ENCODE peak calls at places on chromosomes 12 and 14, in five cellular contexts. One of them, this sample, is unnamed.

GRCh38 chr14:60648934-60649814 is at the start of gene SIX1:
- DNase-seq in CD4-positive, alpha-beta T cell: no peak
- DNase-seq in fibroblast of villous mesenchyme: peak; percentile 84
- DNase-seq in dorsolateral prefrontal cortex: no peak
- DNase-seq in astrocyte of the spinal cord: peak; percentile 95
- DNase-seq in this sample: peak; percentile 90

GRCh38 chr14:30194769-30195168 is 267.1 kb upstream of the PRKD1 start:
- DNase-seq in astrocyte of the spinal cord: peak; percentile 93
- DNase-seq in CD4-positive, alpha-beta T cell: no peak
- DNase-seq in dorsolateral prefrontal cortex: no peak
- DNase-seq in fibroblast of villous mesenchyme: peak; percentile 80
- DNase-seq in this sample: no peak

GRCh38 chr12:73769337-73769736 is 768.3 kb upstream of the ATXN7L3B start:
- DNase-seq in astrocyte of the spinal cord: no peak
- DNase-seq in CD4-positive, alpha-beta T cell: no peak
- DNase-seq in fibroblast of villous mesenchyme: no peak
- DNase-seq in dorsolateral prefrontal cortex: no peak
- DNase-seq in this sample: no peak

GRCh38 chr12:106188249-106188648 is 49.5 kb upstream of the NUAK1 start:
- DNase-seq in CD4-positive, alpha-beta T cell: no peak
- DNase-seq in astrocyte of the spinal cord: no peak
- DNase-seq in dorsolateral prefrontal cortex: no peak
- DNase-seq in fibroblast of villous mesenchyme: no peak
- DNase-seq in this sample: no peak

GRCh38 chr12:42143401-42144173 is 1.1 kb downstream of the GXYLT1 start:
- DNase-seq in CD4-positive, alpha-beta T cell: no peak
- DNase-seq in dorsolateral prefrontal cortex: no peak
- DNase-seq in fibroblast of villous mesenchyme: no peak
- DNase-seq in astrocyte of the spinal cord: peak; percentile 47
- DNase-seq in this sample: peak; percentile 10

GRCh38 chr12:89259831-89260230 is 92.5 kb downstream of the DUSP6 start:
- DNase-seq in dorsolateral prefrontal cortex: no peak
- DNase-seq in CD4-positive, alpha-beta T cell: no peak
- DNase-seq in astrocyte of the spinal cord: no peak
- DNase-seq in fibroblast of villous mesenchyme: no peak
- DNase-seq in this sample: no peak

GRCh38 chr14:95068521-95068920 is 88.8 kb downstream of the DICER1 start:
- DNase-seq in astrocyte of the spinal cord: no peak
- DNase-seq in fibroblast of villous mesenchyme: no peak
- DNase-seq in CD4-positive, alpha-beta T cell: no peak
- DNase-seq in dorsolateral prefrontal cortex: no peak
- DNase-seq in this sample: no peak

GRCh38 chr12:22733756-22734155 is 108.8 kb downstream of the ETNK1 start:
- DNase-seq in dorsolateral prefrontal cortex: no peak
- DNase-seq in fibroblast of villous mesenchyme: no peak
- DNase-seq in CD4-positive, alpha-beta T cell: no peak
- DNase-seq in astrocyte of the spinal cord: no peak
- DNase-seq in this sample: no peak

GRCh38 chr14:71467419-71467818 is 464.8 kb upstream of the RGS6 start:
- DNase-seq in dorsolateral prefrontal cortex: no peak
- DNase-seq in fibroblast of villous mesenchyme: no peak
- DNase-seq in CD4-positive, alpha-beta T cell: no peak
- DNase-seq in astrocyte of the spinal cord: no peak
- DNase-seq in this sample: no peak

GRCh38 chr12:56602239-56602638 is 27.9 kb downstream of the BAZ2A start:
- DNase-seq in CD4-positive, alpha-beta T cell: no peak
- DNase-seq in dorsolateral prefrontal cortex: no peak
- DNase-seq in astrocyte of the spinal cord: no peak
- DNase-seq in fibroblast of villous mesenchyme: no peak
- DNase-seq in this sample: no peak

GRCh38 chr12:58443273-58443980 is 476.9 kb downstream of the LRIG3 start:
- DNase-seq in dorsolateral prefrontal cortex: no peak
- DNase-seq in CD4-positive, alpha-beta T cell: no peak
- DNase-seq in fibroblast of villous mesenchyme: peak; percentile 68
- DNase-seq in astrocyte of the spinal cord: no peak
- DNase-seq in this sample: no peak

GRCh38 chr12:7344831-7345230 is 41.0 kb downstream of the ACSM4 start:
- DNase-seq in fibroblast of villous mesenchyme: no peak
- DNase-seq in CD4-positive, alpha-beta T cell: no peak
- DNase-seq in dorsolateral prefrontal cortex: no peak
- DNase-seq in astrocyte of the spinal cord: no peak
- DNase-seq in this sample: no peak

GRCh38 chr12:68932701-68933563 is at the start of gene CPM:
- DNase-seq in CD4-positive, alpha-beta T cell: peak; percentile 56
- DNase-seq in fibroblast of villous mesenchyme: peak; percentile 38
- DNase-seq in astrocyte of the spinal cord: no peak
- DNase-seq in dorsolateral prefrontal cortex: peak; percentile 75
- DNase-seq in this sample: peak; percentile 75

GRCh38 chr12:66620026-66620425 is 58.9 kb downstream of the GRIP1 start:
- DNase-seq in CD4-positive, alpha-beta T cell: no peak
- DNase-seq in astrocyte of the spinal cord: no peak
- DNase-seq in fibroblast of villous mesenchyme: no peak
- DNase-seq in dorsolateral prefrontal cortex: no peak
- DNase-seq in this sample: no peak

GRCh38 chr12:98970950-98971349 is 325.9 kb downstream of the APAF1 start:
- DNase-seq in CD4-positive, alpha-beta T cell: no peak
- DNase-seq in astrocyte of the spinal cord: no peak
- DNase-seq in dorsolateral prefrontal cortex: no peak
- DNase-seq in fibroblast of villous mesenchyme: no peak
- DNase-seq in this sample: no peak

GRCh38 chr12:122021822-122022392 is at the start of gene BCL7A:
- DNase-seq in dorsolateral prefrontal cortex: peak; percentile 72
- DNase-seq in CD4-positive, alpha-beta T cell: peak; percentile 41
- DNase-seq in fibroblast of villous mesenchyme: peak; percentile 71
- DNase-seq in astrocyte of the spinal cord: peak; percentile 72
- DNase-seq in this sample: peak; percentile 65

GRCh38 chr12:88472775-88473174 is 107.5 kb downstream of the KITLG start:
- DNase-seq in dorsolateral prefrontal cortex: no peak
- DNase-seq in astrocyte of the spinal cord: peak; percentile 62
- DNase-seq in fibroblast of villous mesenchyme: no peak
- DNase-seq in CD4-positive, alpha-beta T cell: no peak
- DNase-seq in this sample: no peak

GRCh38 chr12:120618954-120619615 is 21.3 kb upstream of the CABP1 start:
- DNase-seq in astrocyte of the spinal cord: no peak
- DNase-seq in fibroblast of villous mesenchyme: no peak
- DNase-seq in dorsolateral prefrontal cortex: peak; percentile 19
- DNase-seq in CD4-positive, alpha-beta T cell: no peak
- DNase-seq in this sample: no peak

GRCh38 chr14:74257078-74257987 is 18.1 kb downstream of the VSX2 start:
- DNase-seq in fibroblast of villous mesenchyme: peak; percentile 19
- DNase-seq in astrocyte of the spinal cord: no peak
- DNase-seq in dorsolateral prefrontal cortex: no peak
- DNase-seq in CD4-positive, alpha-beta T cell: peak; percentile 42
- DNase-seq in this sample: peak; percentile 8

GRCh38 chr14:90398315-90398811 is 1.5 kb downstream of the CALM1 start:
- DNase-seq in dorsolateral prefrontal cortex: peak; percentile 48
- DNase-seq in fibroblast of villous mesenchyme: peak; percentile 43
- DNase-seq in CD4-positive, alpha-beta T cell: peak; percentile 37
- DNase-seq in astrocyte of the spinal cord: peak; percentile 26
- DNase-seq in this sample: no peak

GRCh38 chr14:58272589-58273372 is 25.6 kb upstream of the ARID4A start:
- DNase-seq in astrocyte of the spinal cord: peak; percentile 67
- DNase-seq in CD4-positive, alpha-beta T cell: no peak
- DNase-seq in fibroblast of villous mesenchyme: no peak
- DNase-seq in dorsolateral prefrontal cortex: no peak
- DNase-seq in this sample: no peak

GRCh38 chr12:51265024-51265423 is 5.2 kb downstream of the SMAGP start:
- DNase-seq in dorsolateral prefrontal cortex: no peak
- DNase-seq in astrocyte of the spinal cord: no peak
- DNase-seq in fibroblast of villous mesenchyme: no peak
- DNase-seq in CD4-positive, alpha-beta T cell: no peak
- DNase-seq in this sample: no peak

GRCh38 chr12:51264297-51264696 is 5.9 kb downstream of the SMAGP start:
- DNase-seq in dorsolateral prefrontal cortex: no peak
- DNase-seq in CD4-positive, alpha-beta T cell: no peak
- DNase-seq in astrocyte of the spinal cord: no peak
- DNase-seq in fibroblast of villous mesenchyme: no peak
- DNase-seq in this sample: no peak

GRCh38 chr12:51263341-51263740 is 6.9 kb downstream of the SMAGP start:
- DNase-seq in CD4-positive, alpha-beta T cell: no peak
- DNase-seq in astrocyte of the spinal cord: no peak
- DNase-seq in fibroblast of villous mesenchyme: no peak
- DNase-seq in dorsolateral prefrontal cortex: no peak
- DNase-seq in this sample: no peak

DNA sequence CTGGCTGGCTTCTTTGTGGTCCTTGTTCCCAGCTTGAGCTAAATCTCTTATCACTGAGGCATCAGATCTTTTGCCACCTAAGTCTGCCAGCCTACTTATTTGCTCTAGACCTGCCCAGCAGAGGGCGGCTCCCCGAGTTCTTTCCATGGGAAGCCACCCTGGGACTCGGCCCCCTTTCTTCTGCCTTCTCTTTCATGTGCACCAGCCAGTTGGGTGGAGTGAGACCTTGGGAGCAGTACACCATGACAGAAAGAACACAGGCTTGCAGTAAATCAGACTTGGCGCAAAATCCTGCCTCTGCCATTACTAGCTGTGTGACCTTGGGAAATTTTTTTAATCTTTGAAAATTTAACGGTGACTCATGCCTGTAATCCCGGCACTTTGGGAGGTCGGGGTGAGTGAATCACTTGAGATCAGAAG is 7.4 kb downstream of the SMAGP start:
- DNase-seq in astrocyte of the spinal cord: peak; percentile 52
- DNase-seq in fibroblast of villous mesenchyme: peak; percentile 28
- DNase-seq in dorsolateral prefrontal cortex: no peak
- DNase-seq in CD4-positive, alpha-beta T cell: no peak
- DNase-seq in this sample: peak; percentile 37
- TF ChIP-seq CTCF in astrocyte of the spinal cord: peak; percentile 55
- TF ChIP-seq CTCF in fibroblast of villous mesenchyme: peak; percentile 16
- TF ChIP-seq CTCF in dorsolateral prefrontal cortex: no peak
- TF ChIP-seq CTCF in CD4-positive, alpha-beta T cell: peak; percentile 27
- TF ChIP-seq CTCF in this sample: peak; percentile 50

DNA sequence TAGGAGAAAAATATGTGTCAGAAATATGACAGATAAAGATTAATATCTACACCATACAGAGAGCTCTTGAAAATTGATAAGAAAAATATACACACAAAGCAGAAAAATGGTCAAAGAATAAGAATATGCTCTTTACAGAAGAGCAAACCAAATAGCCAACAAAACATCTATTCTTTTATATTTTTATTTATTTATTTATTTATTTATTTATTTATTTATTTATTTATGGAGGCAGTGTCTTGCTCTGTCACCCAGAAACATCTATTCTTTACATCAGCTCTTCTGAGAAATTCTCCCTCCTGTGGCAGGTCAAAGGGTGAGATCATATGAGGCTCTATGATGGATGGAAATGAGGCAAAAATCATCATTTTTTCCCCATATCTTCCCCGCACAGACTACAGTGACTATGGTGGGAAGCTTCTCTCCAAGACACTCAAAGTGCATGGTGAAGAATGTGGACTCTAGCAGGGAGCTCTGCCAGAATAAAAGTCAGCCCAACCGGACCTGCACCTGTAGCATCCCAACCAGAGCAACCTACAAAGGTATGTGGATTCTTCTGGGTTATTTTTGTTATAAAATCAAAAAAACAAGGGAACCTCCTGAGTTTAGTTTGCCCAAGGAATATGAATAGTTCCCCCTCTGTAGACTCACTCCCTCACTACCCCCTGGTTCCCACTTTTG is 71.4 kb downstream of the PLXNC1 start:
- DNase-seq in astrocyte of the spinal cord: no peak
- DNase-seq in CD4-positive, alpha-beta T cell: no peak
- DNase-seq in fibroblast of villous mesenchyme: no peak
- DNase-seq in dorsolateral prefrontal cortex: no peak
- DNase-seq in this sample: no peak
- TF ChIP-seq CTCF in astrocyte of the spinal cord: no peak
- TF ChIP-seq CTCF in CD4-positive, alpha-beta T cell: no peak
- TF ChIP-seq CTCF in fibroblast of villous mesenchyme: no peak
- TF ChIP-seq CTCF in dorsolateral prefrontal cortex: no peak
- TF ChIP-seq CTCF in this sample: no peak

GRCh38 chr12:85155791-85156190 is 119.6 kb downstream of the LRRIQ1 start:
- DNase-seq in astrocyte of the spinal cord: peak; percentile 20
- DNase-seq in CD4-positive, alpha-beta T cell: no peak
- DNase-seq in dorsolateral prefrontal cortex: no peak
- DNase-seq in fibroblast of villous mesenchyme: peak; percentile 6
- DNase-seq in this sample: no peak
- TF ChIP-seq CTCF in astrocyte of the spinal cord: peak; percentile 22
- TF ChIP-seq CTCF in CD4-positive, alpha-beta T cell: no peak
- TF ChIP-seq CTCF in dorsolateral prefrontal cortex: no peak
- TF ChIP-seq CTCF in fibroblast of villous mesenchyme: peak; percentile 9
- TF ChIP-seq CTCF in this sample: no peak

GRCh38 chr12:115975411-115975810 is 302.1 kb downstream of the MED13L start:
- DNase-seq in dorsolateral prefrontal cortex: no peak
- DNase-seq in fibroblast of villous mesenchyme: no peak
- DNase-seq in CD4-positive, alpha-beta T cell: no peak
- DNase-seq in astrocyte of the spinal cord: no peak
- DNase-seq in this sample: no peak

GRCh38 chr12:115972241-115972640 is 305.3 kb downstream of the MED13L start:
- DNase-seq in CD4-positive, alpha-beta T cell: no peak
- DNase-seq in astrocyte of the spinal cord: no peak
- DNase-seq in fibroblast of villous mesenchyme: no peak
- DNase-seq in dorsolateral prefrontal cortex: no peak
- DNase-seq in this sample: no peak

GRCh38 chr12:115973066-115973465 is 304.4 kb downstream of the MED13L start:
- DNase-seq in dorsolateral prefrontal cortex: no peak
- DNase-seq in astrocyte of the spinal cord: no peak
- DNase-seq in CD4-positive, alpha-beta T cell: no peak
- DNase-seq in fibroblast of villous mesenchyme: peak; percentile 60
- DNase-seq in this sample: no peak

GRCh38 chr12:115979351-115979750 is 298.1 kb downstream of the MED13L start:
- DNase-seq in dorsolateral prefrontal cortex: no peak
- DNase-seq in fibroblast of villous mesenchyme: peak; percentile 49
- DNase-seq in astrocyte of the spinal cord: no peak
- DNase-seq in CD4-positive, alpha-beta T cell: no peak
- DNase-seq in this sample: no peak

GRCh38 chr12:115973968-115974765 is 303.3 kb downstream of the MED13L start:
- DNase-seq in fibroblast of villous mesenchyme: peak; percentile 54
- DNase-seq in CD4-positive, alpha-beta T cell: no peak
- DNase-seq in astrocyte of the spinal cord: no peak
- DNase-seq in dorsolateral prefrontal cortex: no peak
- DNase-seq in this sample: no peak
- TF ChIP-seq CTCF in fibroblast of villous mesenchyme: no peak
- TF ChIP-seq CTCF in CD4-positive, alpha-beta T cell: no peak
- TF ChIP-seq CTCF in astrocyte of the spinal cord: no peak
- TF ChIP-seq CTCF in dorsolateral prefrontal cortex: no peak
- TF ChIP-seq CTCF in this sample: no peak

GRCh38 chr14:54715244-54715643 is 148.3 kb downstream of the SAMD4A start:
- DNase-seq in dorsolateral prefrontal cortex: no peak
- DNase-seq in astrocyte of the spinal cord: no peak
- DNase-seq in CD4-positive, alpha-beta T cell: no peak
- DNase-seq in fibroblast of villous mesenchyme: no peak
- DNase-seq in this sample: no peak
- TF ChIP-seq CTCF in dorsolateral prefrontal cortex: no peak
- TF ChIP-seq CTCF in astrocyte of the spinal cord: peak; percentile 28
- TF ChIP-seq CTCF in CD4-positive, alpha-beta T cell: no peak
- TF ChIP-seq CTCF in fibroblast of villous mesenchyme: peak; percentile 18
- TF ChIP-seq CTCF in this sample: no peak

GRCh38 chr12:110966081-110966760 is 45.8 kb upstream of the MYL2 start:
- DNase-seq in dorsolateral prefrontal cortex: no peak
- DNase-seq in astrocyte of the spinal cord: no peak
- DNase-seq in CD4-positive, alpha-beta T cell: no peak
- DNase-seq in fibroblast of villous mesenchyme: no peak
- DNase-seq in this sample: no peak
- TF ChIP-seq CTCF in dorsolateral prefrontal cortex: no peak
- TF ChIP-seq CTCF in astrocyte of the spinal cord: no peak
- TF ChIP-seq CTCF in CD4-positive, alpha-beta T cell: no peak
- TF ChIP-seq CTCF in fibroblast of villous mesenchyme: no peak
- TF ChIP-seq CTCF in this sample: no peak

This sample was measured in prostate gland.